ENCODE peak calls at places on chromosome 7, in five cellular contexts. One of them, this sample, is unnamed.

GRCh38 chr7:266851-267840 is 22.8 kb upstream of the FOXL3 start:
- DNase-seq in cardiac muscle cell: peak; percentile 45
- DNase-seq in cardiac fibroblast: no peak
- DNase-seq in kidney: peak; percentile 80
- DNase-seq in HFF-Myc: no peak
- DNase-seq in this sample: no peak

GRCh38 chr7:82419200-82419599 is 24.4 kb downstream of the CACNA2D1 start:
- DNase-seq in cardiac muscle cell: peak; percentile 39
- DNase-seq in cardiac fibroblast: no peak
- DNase-seq in kidney: no peak
- DNase-seq in HFF-Myc: no peak
- DNase-seq in this sample: peak; percentile 13

GRCh38 chr7:139731802-139732470 is 45.9 kb downstream of the HIPK2 start:
- DNase-seq in cardiac muscle cell: no peak
- DNase-seq in cardiac fibroblast: peak; percentile 97
- DNase-seq in kidney: peak; percentile 92
- DNase-seq in HFF-Myc: peak; percentile 33
- DNase-seq in this sample: peak; percentile 68

GRCh38 chr7:102834999-102835398 is 77.8 kb upstream of the LRRC17 start:
- DNase-seq in cardiac muscle cell: no peak
- DNase-seq in cardiac fibroblast: peak; percentile 52
- DNase-seq in kidney: no peak
- DNase-seq in HFF-Myc: no peak
- DNase-seq in this sample: no peak

GRCh38 chr7:4164556-4164955 is 517.5 kb upstream of the FOXK1 start:
- DNase-seq in cardiac muscle cell: peak; percentile 43
- DNase-seq in cardiac fibroblast: no peak
- DNase-seq in kidney: no peak
- DNase-seq in HFF-Myc: no peak
- DNase-seq in this sample: no peak

GRCh38 chr7:158646766-158647474 is 57.7 kb downstream of the NCAPG2 start:
- DNase-seq in cardiac muscle cell: no peak
- DNase-seq in cardiac fibroblast: no peak
- DNase-seq in kidney: no peak
- DNase-seq in HFF-Myc: no peak
- DNase-seq in this sample: peak; percentile 25

GRCh38 chr7:134693256-134693655 is 46.6 kb downstream of the BPGM start:
- DNase-seq in cardiac muscle cell: no peak
- DNase-seq in cardiac fibroblast: peak; percentile 83
- DNase-seq in kidney: no peak
- DNase-seq in HFF-Myc: peak; percentile 93
- DNase-seq in this sample: no peak

GRCh38 chr7:74026406-74027123 is 1.4 kb upstream of the ELN start:
- DNase-seq in cardiac muscle cell: peak; percentile 70
- DNase-seq in cardiac fibroblast: peak; percentile 76
- DNase-seq in kidney: peak; percentile 93
- DNase-seq in HFF-Myc: no peak
- DNase-seq in this sample: peak; percentile 89

GRCh38 chr7:117645456-117646181 is 165.8 kb downstream of the CFTR start:
- DNase-seq in cardiac muscle cell: no peak
- DNase-seq in cardiac fibroblast: peak; percentile 59
- DNase-seq in kidney: no peak
- DNase-seq in HFF-Myc: no peak
- DNase-seq in this sample: no peak

GRCh38 chr7:30799206-30799975 is 28.2 kb downstream of the MINDY4 start:
- DNase-seq in cardiac muscle cell: no peak
- DNase-seq in cardiac fibroblast: peak; percentile 93
- DNase-seq in kidney: no peak
- DNase-seq in HFF-Myc: peak; percentile 86
- DNase-seq in this sample: no peak

GRCh38 chr7:24902276-24902675 is 77.7 kb downstream of the OSBPL3 start:
- DNase-seq in cardiac muscle cell: no peak
- DNase-seq in cardiac fibroblast: no peak
- DNase-seq in kidney: no peak
- DNase-seq in HFF-Myc: no peak
- DNase-seq in this sample: no peak

GRCh38 chr7:5755704-5756131 is 25.7 kb downstream of the RNF216 start:
- DNase-seq in cardiac muscle cell: no peak
- DNase-seq in cardiac fibroblast: peak; percentile 83
- DNase-seq in kidney: no peak
- DNase-seq in HFF-Myc: peak; percentile 38
- DNase-seq in this sample: no peak

GRCh38 chr7:27031289-27032172 is 64.3 kb downstream of the HOXA1 start:
- DNase-seq in cardiac muscle cell: no peak
- DNase-seq in cardiac fibroblast: peak; percentile 38
- DNase-seq in kidney: no peak
- DNase-seq in HFF-Myc: no peak
- DNase-seq in this sample: no peak

GRCh38 chr7:132145466-132145865 is 430.8 kb downstream of the PLXNA4 start:
- DNase-seq in cardiac muscle cell: no peak
- DNase-seq in cardiac fibroblast: peak; percentile 86
- DNase-seq in kidney: no peak
- DNase-seq in HFF-Myc: no peak
- DNase-seq in this sample: no peak

GRCh38 chr7:101787864-101788263 is 29.6 kb upstream of the CUX1 start:
- DNase-seq in cardiac muscle cell: no peak
- DNase-seq in cardiac fibroblast: no peak
- DNase-seq in kidney: peak; percentile 8
- DNase-seq in HFF-Myc: no peak
- DNase-seq in this sample: no peak

GRCh38 chr7:5564894-5565293 is 141.3 kb upstream of the TNRC18 start:
- DNase-seq in cardiac muscle cell: no peak
- DNase-seq in cardiac fibroblast: no peak
- DNase-seq in kidney: no peak
- DNase-seq in HFF-Myc: no peak
- DNase-seq in this sample: no peak

GRCh38 chr7:122886357-122887081 is at the start of gene CADPS2:
- DNase-seq in cardiac muscle cell: peak; percentile 85
- DNase-seq in cardiac fibroblast: peak; percentile 91
- DNase-seq in kidney: peak; percentile 95
- DNase-seq in HFF-Myc: no peak
- DNase-seq in this sample: peak; percentile 87

GRCh38 chr7:51011710-51012350 is 229.1 kb upstream of the GRB10 start:
- DNase-seq in cardiac muscle cell: no peak
- DNase-seq in cardiac fibroblast: no peak
- DNase-seq in kidney: no peak
- DNase-seq in HFF-Myc: no peak
- DNase-seq in this sample: no peak

GRCh38 chr7:35003679-35004278 is 33.5 kb downstream of the DPY19L1 start:
- DNase-seq in cardiac muscle cell: peak; percentile 53
- DNase-seq in cardiac fibroblast: peak; percentile 89
- DNase-seq in kidney: peak; percentile 80
- DNase-seq in HFF-Myc: peak; percentile 42
- DNase-seq in this sample: no peak

GRCh38 chr7:117219485-117219884 is 103.4 kb downstream of the WNT2 start:
- DNase-seq in cardiac muscle cell: no peak
- DNase-seq in cardiac fibroblast: peak; percentile 21
- DNase-seq in kidney: no peak
- DNase-seq in HFF-Myc: peak; percentile 74
- DNase-seq in this sample: no peak

GRCh38 chr7:44184221-44184873 is 4.9 kb downstream of the GCK start:
- DNase-seq in cardiac muscle cell: no peak
- DNase-seq in cardiac fibroblast: peak; percentile 59
- DNase-seq in kidney: no peak
- DNase-seq in HFF-Myc: peak; percentile 47
- DNase-seq in this sample: peak; percentile 8

GRCh38 chr7:47954231-47954911 is 6.1 kb upstream of the PKD1L1 start:
- DNase-seq in cardiac muscle cell: no peak
- DNase-seq in cardiac fibroblast: no peak
- DNase-seq in kidney: no peak
- DNase-seq in HFF-Myc: no peak
- DNase-seq in this sample: no peak

GRCh38 chr7:141042222-141043193 is 27.8 kb upstream of the MRPS33 start:
- DNase-seq in cardiac muscle cell: no peak
- DNase-seq in cardiac fibroblast: no peak
- DNase-seq in kidney: no peak
- DNase-seq in HFF-Myc: no peak
- DNase-seq in this sample: no peak

GRCh38 chr7:157568785-157569584 is 232.2 kb downstream of the DNAJB6 start:
- DNase-seq in cardiac muscle cell: no peak
- DNase-seq in cardiac fibroblast: peak; percentile 46
- DNase-seq in kidney: peak; percentile 81
- DNase-seq in HFF-Myc: no peak
- DNase-seq in this sample: peak; percentile 70

GRCh38 chr7:24756545-24756988 is 697 bp downstream of the GSDME start:
- DNase-seq in cardiac muscle cell: peak; percentile 41
- DNase-seq in cardiac fibroblast: no peak
- DNase-seq in kidney: no peak
- DNase-seq in HFF-Myc: no peak
- DNase-seq in this sample: peak; percentile 61

GRCh38 chr7:66957595-66958290 is 36.7 kb downstream of the TMEM248 start:
- DNase-seq in cardiac muscle cell: peak; percentile 6
- DNase-seq in cardiac fibroblast: no peak
- DNase-seq in kidney: no peak
- DNase-seq in HFF-Myc: no peak
- DNase-seq in this sample: no peak

GRCh38 chr7:27883726-27884125 is 143.8 kb downstream of the TAX1BP1 start:
- DNase-seq in cardiac muscle cell: no peak
- DNase-seq in cardiac fibroblast: peak; percentile 71
- DNase-seq in kidney: no peak
- DNase-seq in HFF-Myc: no peak
- DNase-seq in this sample: no peak

GRCh38 chr7:88289505-88290129 is 17.1 kb downstream of the STEAP4 start:
- DNase-seq in cardiac muscle cell: no peak
- DNase-seq in cardiac fibroblast: no peak
- DNase-seq in kidney: no peak
- DNase-seq in HFF-Myc: no peak
- DNase-seq in this sample: no peak

DNA sequence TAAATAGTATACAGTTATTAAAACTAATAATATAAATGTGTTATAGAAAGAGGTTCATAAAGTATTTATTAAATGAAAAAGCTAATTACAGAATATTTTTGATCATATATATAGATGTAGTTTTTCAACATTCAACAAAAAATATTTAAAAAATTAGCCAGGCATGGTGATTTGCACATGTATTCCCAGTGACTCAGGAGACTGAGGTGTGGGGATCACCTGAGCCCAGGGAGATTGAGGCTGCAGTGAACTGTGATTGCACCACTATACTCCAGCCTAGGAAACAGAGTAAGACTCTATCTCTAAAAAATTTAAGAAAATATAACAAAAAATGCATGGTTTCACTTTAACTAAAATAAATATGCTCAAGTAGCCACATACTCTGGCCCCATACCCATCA is 118.0 kb upstream of the SEMA3C start:
- DNase-seq in cardiac muscle cell: no peak
- DNase-seq in cardiac fibroblast: no peak
- DNase-seq in kidney: no peak
- DNase-seq in HFF-Myc: no peak
- DNase-seq in this sample: no peak
- H3K4me3 ChIP-seq in cardiac muscle cell: no peak overlapping the region
- H3K4me3 ChIP-seq in cardiac fibroblast: no peak overlapping the region
- H3K4me3 ChIP-seq in kidney: no peak overlapping the region
- H3K4me3 ChIP-seq in HFF-Myc: no peak overlapping the region
- H3K4me3 ChIP-seq in this sample: no peak overlapping the region

DNA sequence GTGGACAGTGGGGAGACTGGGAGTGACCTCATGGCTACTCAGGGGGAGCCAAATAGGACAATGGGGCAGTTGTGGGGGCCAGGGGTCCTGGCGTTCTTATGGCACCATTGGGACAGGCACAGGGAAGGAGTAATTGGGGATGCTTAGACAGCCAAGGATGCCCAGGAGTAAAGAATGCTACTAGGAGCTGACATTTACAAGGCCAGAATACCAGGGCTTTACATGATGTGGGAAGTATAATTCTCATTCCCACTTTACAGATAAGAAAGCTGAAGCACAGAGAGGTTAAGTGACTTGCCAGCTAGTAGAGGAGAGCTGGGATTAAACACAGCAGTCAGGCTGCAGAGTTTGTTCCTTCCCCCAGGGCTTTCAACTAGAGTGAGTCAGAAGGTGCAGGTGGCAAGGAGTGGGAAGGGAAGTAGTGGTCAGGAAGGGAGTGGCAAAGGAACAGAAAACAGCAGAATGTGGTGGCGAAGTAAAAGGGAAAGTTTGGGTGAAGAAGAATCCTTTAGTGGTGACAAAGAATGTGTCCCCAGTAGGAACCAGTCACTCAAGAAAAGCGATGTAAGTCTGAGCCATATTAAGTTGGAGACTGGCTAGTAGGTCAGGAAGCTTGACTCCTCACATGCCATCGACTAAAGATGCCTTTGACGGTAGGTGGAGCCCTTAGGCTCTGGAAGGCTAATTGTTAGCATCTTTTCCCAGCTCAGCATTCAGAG is 32.8 kb downstream of the CPVL start:
- DNase-seq in cardiac muscle cell: peak; percentile 39
- DNase-seq in cardiac fibroblast: peak; percentile 44
- DNase-seq in kidney: no peak
- DNase-seq in HFF-Myc: peak; percentile 11
- DNase-seq in this sample: peak; percentile 40
- TF ChIP-seq CTCF in cardiac muscle cell: peak; percentile 43
- TF ChIP-seq CTCF in cardiac fibroblast: peak; percentile 15
- TF ChIP-seq CTCF in kidney: peak; percentile 26
- TF ChIP-seq CTCF in HFF-Myc: peak; percentile 33
- TF ChIP-seq CTCF in this sample: peak; percentile 16

DNA sequence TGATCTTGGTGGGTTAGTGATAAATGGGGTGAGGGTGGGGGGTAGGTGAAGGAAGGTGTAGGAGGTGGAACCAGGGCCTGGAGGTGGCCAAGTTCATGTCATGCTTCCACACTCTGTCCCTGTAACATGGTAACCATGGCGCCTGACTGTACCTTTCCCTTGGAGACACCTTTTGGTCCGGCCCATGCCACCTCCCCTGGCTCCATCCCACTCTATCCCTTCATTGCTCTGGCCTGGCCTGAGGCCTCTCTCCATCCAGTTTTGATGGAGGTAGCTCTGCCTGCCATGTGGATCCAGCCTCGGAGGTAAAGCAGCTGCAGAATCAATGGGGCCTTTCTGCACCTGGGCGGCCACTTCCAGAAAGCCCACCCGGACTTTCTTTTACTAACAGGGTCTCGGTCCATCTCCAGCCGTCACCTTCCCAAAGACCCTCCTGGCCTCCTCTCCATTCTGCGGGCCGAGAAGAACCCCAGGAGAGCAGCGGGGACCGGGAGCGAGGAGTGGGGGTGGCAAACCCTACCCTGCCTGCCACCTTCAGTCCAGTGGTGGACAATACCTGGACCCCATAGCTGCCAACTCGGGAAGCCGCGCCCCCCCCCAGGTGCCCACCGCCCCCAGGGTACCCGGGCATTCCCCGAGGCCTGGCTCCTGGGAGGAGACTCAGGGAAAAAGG is 504 bp upstream of the TRRAP start:
- DNase-seq in cardiac muscle cell: no peak
- DNase-seq in cardiac fibroblast: no peak
- DNase-seq in kidney: no peak
- DNase-seq in HFF-Myc: no peak
- DNase-seq in this sample: peak; percentile 24
- H3K4me3 ChIP-seq in cardiac muscle cell: peak overlapping the region; percentile 79
- H3K4me3 ChIP-seq in cardiac fibroblast: peak overlapping the region; percentile 92
- H3K4me3 ChIP-seq in kidney: peak overlapping the region; percentile 94
- H3K4me3 ChIP-seq in HFF-Myc: peak overlapping the region; percentile 95
- H3K4me3 ChIP-seq in this sample: peak overlapping the region; percentile 77

DNA sequence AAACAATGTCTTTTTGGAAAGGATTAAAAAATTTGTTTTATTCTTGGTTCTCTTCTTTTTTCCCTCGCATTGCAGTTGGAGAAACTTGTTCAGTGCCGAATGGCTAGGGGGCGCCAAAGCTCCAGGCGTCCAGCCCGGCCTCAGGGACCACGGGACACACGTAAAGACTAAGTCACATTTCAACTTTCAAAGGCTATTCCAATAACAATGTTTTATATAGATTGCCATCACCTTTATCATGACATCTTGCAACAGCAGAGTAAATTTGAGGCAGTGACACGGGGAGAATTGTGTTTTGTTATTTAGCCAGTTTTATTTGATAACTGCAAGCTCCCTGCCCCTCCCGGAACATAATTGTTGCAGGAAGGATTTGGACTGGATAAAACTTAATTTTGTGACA is 2.2 kb upstream of the IGFBP3 start:
- DNase-seq in cardiac muscle cell: peak; percentile 86
- DNase-seq in cardiac fibroblast: peak; percentile 83
- DNase-seq in kidney: peak; percentile 90
- DNase-seq in HFF-Myc: peak; percentile 33
- DNase-seq in this sample: peak; percentile 88
- TF ChIP-seq CTCF in cardiac muscle cell: peak; percentile 97
- TF ChIP-seq CTCF in cardiac fibroblast: peak; percentile 97
- TF ChIP-seq CTCF in kidney: peak; percentile 80
- TF ChIP-seq CTCF in HFF-Myc: peak; percentile 96
- TF ChIP-seq CTCF in this sample: peak; percentile 79

This sample was measured in testis.